ENCODE peak calls at places on chromosomes 3 and 15, in five cellular contexts. R, Y, I, O and F are unnamed samples.

GRCh38 chr3:158402590-158402989 is 168.4 kb upstream of the MLF1 start:
- DNase-seq in R (no peak), Y (no peak), I (no peak), O (no peak), F (no peak)

GRCh38 chr3:59818033-59818936 is 768.5 kb upstream of the CFAP20DC start:
- DNase-seq in R (peak), Y (no peak), I (peak), O (peak), F (peak)

GRCh38 chr3:194640829-194641228 is 7.6 kb upstream of the TMEM44 start:
- DNase-seq in R (no peak), Y (no peak), I (no peak), O (no peak), F (no peak)

GRCh38 chr3:51968175-51968681 is 974 bp upstream of the PCBP4 start:
- DNase-seq in R (no peak), Y (no peak), I (no peak), O (no peak), F (no peak)

GRCh38 chr15:83046558-83047127 is 20.4 kb downstream of the BTBD1 start:
- DNase-seq in R (no peak), Y (no peak), I (no peak), O (no peak), F (no peak)

GRCh38 chr3:52153389-52154096 is 680 bp downstream of the POC1A start:
- DNase-seq in R (peak), Y (no peak), I (no peak), O (peak), F (no peak)

GRCh38 chr3:10467904-10468610 is 37.3 kb downstream of the ATP2B2 start:
- DNase-seq in R (no peak), Y (no peak), I (no peak), O (no peak), F (no peak)

GRCh38 chr3:180612363-180612762 is 10.4 kb downstream of the TTC14 start:
- DNase-seq in R (no peak), Y (no peak), I (no peak), O (no peak), F (no peak)

GRCh38 chr15:68054658-68055223 is 626 bp downstream of the PIAS1 start:
- DNase-seq in R (peak), Y (no peak), I (peak), O (peak), F (peak)

GRCh38 chr15:63655683-63656372 is 58.6 kb downstream of the FBXL22 start:
- DNase-seq in R (no peak), Y (no peak), I (no peak), O (no peak), F (no peak)

GRCh38 chr3:105829879-105830622 is 38.8 kb downstream of the CBLB start:
- DNase-seq in R (no peak), Y (no peak), I (no peak), O (no peak), F (no peak)

GRCh38 chr15:48062476-48062875 is 58.3 kb upstream of the SLC24A5 start:
- DNase-seq in R (no peak), Y (no peak), I (no peak), O (no peak), F (no peak)

GRCh38 chr15:92104069-92104468 is 250.6 kb downstream of the SLCO3A1 start:
- DNase-seq in R (no peak), Y (no peak), I (no peak), O (no peak), F (no peak)

GRCh38 chr3:135325726-135326245 is 530.7 kb downstream of the EPHB1 start:
- DNase-seq in R (no peak), Y (no peak), I (no peak), O (no peak), F (no peak)

GRCh38 chr3:187943677-187944390 is 198.6 kb upstream of the BCL6 start:
- DNase-seq in R (peak), Y (no peak), I (peak), O (no peak), F (no peak)

GRCh38 chr15:25886498-25887140 is 23.5 kb upstream of the ATP10A start:
- DNase-seq in R (no peak), Y (no peak), I (peak), O (no peak), F (no peak)

GRCh38 chr15:98025237-98025636 is 64.7 kb downstream of the ARRDC4 start:
- DNase-seq in R (no peak), Y (no peak), I (no peak), O (no peak), F (no peak)

GRCh38 chr3:127389415-127389814 is 101.6 kb upstream of the PRR20G start:
- DNase-seq in R (no peak), Y (no peak), I (no peak), O (no peak), F (no peak)

GRCh38 chr3:12677616-12678015 is 13.7 kb upstream of the RAF1 start:
- DNase-seq in R (no peak), Y (no peak), I (no peak), O (no peak), F (no peak)

GRCh38 chr15:80662129-80662528 is 33.0 kb upstream of the ABHD17C start:
- DNase-seq in R (no peak), Y (no peak), I (no peak), O (no peak), F (no peak)

GRCh38 chr3:189995129-189995528 is 125.6 kb downstream of the P3H2 start:
- DNase-seq in R (no peak), Y (no peak), I (no peak), O (no peak), F (no peak)

GRCh38 chr15:90868261-90868689 is at the start of gene FURIN:
- DNase-seq in R (no peak), Y (no peak), I (no peak), O (peak), F (no peak)

GRCh38 chr15:89018235-89018634 is 70.0 kb upstream of the ABHD2 start:
- DNase-seq in R (no peak), Y (no peak), I (no peak), O (no peak), F (peak)

GRCh38 chr3:10706156-10707088 is 109.6 kb upstream of the SLC6A11 start:
- DNase-seq in R (no peak), Y (no peak), I (no peak), O (no peak), F (no peak)

DNA sequence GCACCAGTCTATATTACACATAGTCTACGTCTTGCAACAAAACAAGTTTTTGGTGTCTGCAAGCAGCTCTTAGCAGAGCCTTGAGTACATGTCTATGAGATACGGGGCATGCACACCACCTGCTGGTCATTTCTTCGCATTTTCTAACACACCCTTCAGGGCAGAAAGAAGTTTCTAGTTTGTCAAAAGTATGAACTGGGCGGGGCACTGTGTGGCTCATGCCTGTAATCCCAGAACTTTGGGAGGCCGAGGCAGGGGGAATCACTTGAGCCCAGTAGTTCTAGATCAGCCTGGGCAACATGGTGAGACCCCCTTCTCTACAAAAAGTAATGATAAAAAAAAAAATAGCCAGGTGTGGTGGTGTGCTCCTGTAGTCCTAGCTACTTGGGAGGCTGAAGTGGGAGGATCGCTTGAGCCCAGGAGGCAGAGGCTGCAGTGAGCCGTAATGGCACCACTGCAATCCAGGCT is 64.2 kb upstream of the ARL8B start:
- DNase-seq in R (peak), Y (peak), I (peak), O (peak), F (peak)
- TF ChIP-seq EP300 in R (no peak), Y (no peak), I (no peak), O (no peak), F (peak)

GRCh38 chr15:33154366-33155166 is 39.9 kb downstream of the FMN1 start:
- DNase-seq in R (no peak), Y (no peak), I (peak), O (peak), F (peak)
- TF ChIP-seq POLR2A in R (no peak), Y (no peak), I (peak), O (peak), F (no peak)

GRCh38 chr15:51341366-51342248 is at the start of gene GLDN:
- DNase-seq in R (no peak), Y (no peak), I (peak), O (no peak), F (peak)
- H3K4me3 ChIP-seq in R (peak), Y (no peak), I (peak), O (no peak), F (peak)

DNA sequence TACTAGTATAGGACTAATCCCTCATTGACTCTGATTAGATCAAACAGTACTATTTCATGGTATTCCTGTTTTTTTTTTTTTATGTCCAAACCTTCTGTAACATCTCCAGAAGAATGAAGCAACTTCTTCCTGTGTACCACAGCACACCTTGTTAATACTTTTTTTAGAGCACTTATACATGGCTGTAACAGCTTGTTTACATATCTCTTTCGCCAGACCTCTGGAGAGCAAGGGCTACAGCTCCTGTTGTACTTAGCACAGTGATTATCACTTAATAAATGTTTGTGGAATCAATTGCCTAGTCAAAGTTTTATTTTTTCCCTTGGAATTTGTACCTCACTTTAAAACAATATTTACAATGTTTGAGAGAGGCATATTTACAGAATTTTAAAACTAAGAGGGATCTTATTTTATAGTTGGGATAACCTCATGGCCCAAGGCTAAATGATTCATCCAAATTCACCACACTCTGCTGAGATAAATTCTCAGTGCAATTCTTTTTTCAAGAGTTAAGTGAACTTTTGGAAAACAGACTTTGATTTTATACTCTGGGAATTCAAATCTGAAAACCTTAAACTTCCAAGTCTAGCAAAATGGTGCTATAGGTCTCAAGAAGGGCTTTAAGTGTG is 9.1 kb upstream of the GATM start:
- DNase-seq in R (no peak), Y (no peak), I (no peak), O (no peak), F (no peak)
- TF ChIP-seq EP300 in R (no peak), Y (no peak), I (no peak), O (no peak), F (no peak)

GRCh38 chr3:196640501-196640968 is 1.0 kb downstream of the NRROS start:
- DNase-seq in R (no peak), Y (no peak), I (no peak), O (no peak), F (no peak)

GRCh38 chr3:196645091-196645490 is 5.6 kb downstream of the NRROS start:
- DNase-seq in R (no peak), Y (no peak), I (no peak), O (no peak), F (no peak)

GRCh38 chr3:196641278-196642058 is 2.0 kb downstream of the NRROS start:
- DNase-seq in R (no peak), Y (no peak), I (no peak), O (no peak), F (no peak)

GRCh38 chr3:196643761-196644160 is 4.3 kb downstream of the NRROS start:
- DNase-seq in R (no peak), Y (no peak), I (no peak), O (no peak), F (no peak)

DNA sequence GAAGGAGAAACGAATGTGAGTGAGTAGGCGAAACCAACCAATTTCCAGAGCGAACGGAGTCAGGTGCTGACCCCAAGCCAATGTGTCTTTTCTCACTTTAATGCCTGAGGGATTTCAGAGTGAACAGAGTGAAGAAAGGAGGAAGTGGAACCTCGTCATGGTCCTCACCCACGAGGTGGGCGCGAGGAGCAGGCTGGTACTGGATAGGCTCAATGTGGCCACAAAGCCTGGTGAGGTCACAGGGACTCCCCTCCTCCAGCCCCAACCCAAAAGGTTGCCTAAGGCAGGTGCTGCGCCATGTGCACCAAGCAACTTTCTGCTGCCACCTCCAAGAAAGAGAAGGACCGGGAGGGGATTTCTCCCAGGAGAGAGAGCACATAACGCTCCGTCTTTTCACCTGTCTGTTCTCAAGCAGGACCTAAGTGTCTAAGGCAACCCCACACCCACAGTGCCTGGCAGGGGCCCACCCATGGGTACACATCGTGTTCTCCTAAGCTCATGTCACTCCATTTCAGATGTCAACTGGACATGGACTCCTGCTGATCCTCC is 3.8 kb downstream of the NRROS start:
- DNase-seq in R (no peak), Y (peak), I (peak), O (peak), F (no peak)
- TF ChIP-seq POLR2A in R (no peak), Y (peak), I (peak), O (peak), F (peak)

GRCh38 chr15:55221090-55222011 is 24.6 kb upstream of the RSL24D1 start:
- DNase-seq in R (peak), Y (peak), I (peak), O (no peak), F (no peak)
- H3K4me3 ChIP-seq in R (no peak), Y (no peak), I (no peak), O (no peak), F (no peak)

GRCh38 chr15:76752549-76752948 is 152.6 kb downstream of the SCAPER start:
- DNase-seq in R (no peak), Y (no peak), I (no peak), O (no peak), F (no peak)

GRCh38 chr15:76753771-76754170 is 151.4 kb downstream of the SCAPER start:
- DNase-seq in R (no peak), Y (no peak), I (no peak), O (no peak), F (no peak)

GRCh38 chr15:76753131-76753530 is 152.0 kb downstream of the SCAPER start:
- DNase-seq in R (no peak), Y (no peak), I (no peak), O (no peak), F (no peak)

GRCh38 chr15:76756371-76756770 is 148.8 kb downstream of the SCAPER start:
- DNase-seq in R (no peak), Y (no peak), I (no peak), O (no peak), F (no peak)
- TF ChIP-seq EP300 in R (no peak), Y (no peak), I (no peak), O (no peak), F (no peak)

DNA sequence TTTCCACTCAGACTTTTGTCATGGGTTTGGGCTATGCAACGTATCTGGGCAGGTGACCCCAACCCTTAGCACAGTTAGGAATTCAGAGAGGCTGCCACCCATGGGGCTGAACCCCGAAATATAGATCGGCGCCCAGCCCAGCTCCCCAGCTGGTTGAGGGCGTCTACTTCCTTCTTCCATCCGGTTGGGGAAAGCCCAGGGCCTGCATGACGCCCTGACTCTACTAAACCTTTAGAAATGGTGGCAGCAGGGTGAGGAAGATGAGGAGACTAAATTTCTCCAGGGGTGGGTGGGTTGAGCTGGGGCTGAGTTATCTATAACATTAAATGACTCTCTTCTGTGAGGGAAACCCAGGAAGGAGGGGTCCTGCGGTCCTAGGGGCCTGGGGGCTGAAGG is 28.3 kb downstream of the NR2F2 start:
- DNase-seq in R (no peak), Y (no peak), I (no peak), O (no peak), F (no peak)
- TF ChIP-seq POLR2A in R (no peak), Y (no peak), I (no peak), O (no peak), F (no peak)